ENCODE peak calls at places on chromosomes 4 and X, in six cellular contexts. A, E, T, W, Y and J are unnamed samples.

GRCh38 chr4:176635372-176636261 is 157.1 kb downstream of the VEGFC start:
- DNase-seq in T (peak; percentile 80), Y (peak; percentile 72), W (no peak), A (peak; percentile 86), E (peak; percentile 94), J (peak; percentile 23)

GRCh38 chrX:131843996-131844395 is 179.1 kb upstream of the STK26 start:
- DNase-seq in T (no peak), E (no peak), A (no peak), Y (no peak), W (no peak), J (no peak)

GRCh38 chr4:139454646-139455045 is 725 bp downstream of the RAB33B start:
- DNase-seq in E (peak; percentile 10), W (peak; percentile 31), Y (no peak), A (no peak), T (no peak), J (no peak)

GRCh38 chrX:17005712-17006372 is 59.4 kb downstream of the REPS2 start:
- DNase-seq in A (no peak), E (peak; percentile 56), W (no peak), Y (no peak), T (no peak), J (no peak)

GRCh38 chrX:153966841-153967535 is 4.6 kb downstream of the HCFC1 start:
- DNase-seq in A (no peak), Y (no peak), T (no peak), W (no peak), E (no peak), J (no peak)

GRCh38 chr4:146235654-146236570 is 21.6 kb downstream of the REELD1 start:
- DNase-seq in Y (peak; percentile 4), E (no peak), T (no peak), A (no peak), W (no peak), J (no peak)

GRCh38 chr4:78567502-78568075 is 16.0 kb downstream of the ANXA3 start:
- DNase-seq in A (no peak), E (no peak), T (no peak), Y (no peak), W (no peak), J (no peak)

GRCh38 chr4:169098969-169099685 is 89.1 kb upstream of the CBR4 start:
- DNase-seq in T (no peak), W (no peak), E (no peak), A (peak; percentile 31), Y (no peak), J (no peak)

GRCh38 chr4:146214238-146214637 is at the start of gene REELD1:
- DNase-seq in Y (no peak), T (no peak), W (no peak), E (no peak), A (no peak), J (no peak)

DNA sequence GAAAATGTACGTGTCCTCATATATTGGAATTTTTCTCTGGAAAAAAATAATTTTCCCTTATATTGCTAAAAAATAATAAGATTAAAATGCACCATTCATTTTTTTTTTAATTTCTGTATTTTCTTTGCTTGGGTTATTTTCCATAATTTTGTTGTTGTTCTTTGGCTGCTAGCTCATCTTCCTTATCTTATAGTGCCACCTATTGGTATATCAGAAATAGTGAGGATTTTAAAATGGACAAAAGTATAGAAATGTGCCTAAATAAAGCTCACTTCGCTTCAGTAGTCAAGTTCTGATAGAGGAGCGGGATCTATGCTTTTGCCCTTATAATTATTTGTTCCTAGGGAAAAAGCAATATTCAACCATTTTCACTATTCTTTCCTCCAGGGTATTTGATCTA is 134.8 kb downstream of the NAP1L3 start:
- DNase-seq in Y (no peak), T (no peak), W (no peak), E (no peak), A (no peak), J (no peak)
- TF ChIP-seq CTCF in Y (peak; percentile 32), T (peak; percentile 19), W (peak; percentile 64), E (no peak), A (no peak), J (no peak)

GRCh38 chr4:108766058-108766457 is 3.2 kb upstream of the ETNPPL start:
- DNase-seq in W (no peak), E (no peak), T (no peak), Y (no peak), A (no peak), J (no peak)

GRCh38 chr4:108763981-108764380 is 1.1 kb upstream of the ETNPPL start:
- DNase-seq in T (no peak), Y (no peak), A (no peak), E (no peak), W (no peak), J (no peak)

GRCh38 chr4:108762559-108763225 is at the start of gene ETNPPL:
- DNase-seq in W (no peak), T (no peak), E (peak; percentile 3), Y (no peak), A (peak; percentile 0), J (no peak)

GRCh38 chr4:108758498-108758897 is 4.4 kb downstream of the ETNPPL start:
- DNase-seq in A (no peak), T (no peak), W (no peak), E (no peak), Y (no peak), J (no peak)

DNA sequence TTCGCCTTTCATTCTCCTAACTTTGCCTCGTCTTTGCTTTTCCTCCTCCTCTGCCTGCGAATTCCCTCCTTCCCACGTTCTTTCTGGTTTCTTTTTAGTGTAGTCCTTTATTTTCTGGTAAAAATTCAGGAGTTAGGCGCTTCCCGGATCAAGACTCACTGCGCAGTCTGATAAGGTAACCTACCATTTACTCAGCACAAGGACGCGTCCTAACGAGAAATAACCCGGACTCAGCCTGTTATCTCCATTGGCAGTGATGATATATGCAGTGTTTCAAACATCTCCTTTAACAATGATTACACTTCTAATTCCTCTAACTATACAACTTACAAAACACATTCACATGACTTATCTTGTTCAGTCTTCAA is 357 bp upstream of the ETNPPL start:
- DNase-seq in E (peak; percentile 3), A (no peak), T (no peak), W (no peak), Y (no peak), J (no peak)
- H3K4me3 ChIP-seq in E (peak overlapping the region; percentile 51), A (peak overlapping the region; percentile 40), T (peak overlapping the region; percentile 62), W (no peak overlapping the region), Y (peak overlapping the region; percentile 45), J (peak overlapping the region; percentile 54)

DNA sequence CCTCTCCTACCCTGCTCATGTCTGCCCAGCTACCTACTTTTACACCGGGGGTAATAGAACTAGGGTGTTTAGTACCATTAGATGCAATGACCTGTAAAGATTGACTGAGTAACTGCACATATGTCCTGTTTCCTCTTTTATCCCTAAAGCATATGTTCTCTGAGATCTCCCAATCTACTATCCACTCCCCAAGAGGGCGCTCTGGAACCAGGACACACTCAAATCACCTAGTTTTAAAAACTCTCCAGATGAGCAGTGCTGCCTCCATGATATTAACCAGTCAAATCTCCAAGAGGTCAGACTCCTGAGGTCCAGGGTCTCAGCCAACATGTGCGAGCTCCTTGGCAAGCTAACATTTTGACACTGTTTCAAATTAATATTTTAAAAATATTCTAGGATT is 87.0 kb upstream of the TSPAN5 start:
- DNase-seq in E (peak; percentile 63), Y (no peak), W (peak; percentile 10), T (peak; percentile 57), A (peak; percentile 25), J (no peak)
- TF ChIP-seq CTCF in E (peak; percentile 55), Y (peak; percentile 48), W (peak; percentile 56), T (peak; percentile 52), A (peak; percentile 32), J (no peak)

GRCh38 chrX:24566233-24566632 is 80.9 kb downstream of the PCYT1B start:
- DNase-seq in A (no peak), T (no peak), W (no peak), E (no peak), Y (no peak), J (no peak)
- H3K4me3 ChIP-seq in A (no peak overlapping the region), T (no peak overlapping the region), W (no peak overlapping the region), E (no peak overlapping the region), Y (no peak overlapping the region), J (no peak overlapping the region)

GRCh38 chrX:110665636-110666035 is 130.0 kb downstream of the CHRDL1 start:
- DNase-seq in E (peak; percentile 11), Y (peak; percentile 3), W (peak; percentile 0), T (peak; percentile 44), A (peak; percentile 1), J (no peak)
- TF ChIP-seq CTCF in E (peak; percentile 51), Y (peak; percentile 79), W (peak; percentile 72), T (peak; percentile 79), A (peak; percentile 41), J (peak; percentile 70)

GRCh38 chr4:37667197-37668100 is 18.7 kb downstream of the RELL1 start:
- DNase-seq in A (peak; percentile 27), W (no peak), T (peak; percentile 51), E (no peak), Y (no peak), J (no peak)
- H3K4me3 ChIP-seq in A (no peak overlapping the region), W (no peak overlapping the region), T (no peak overlapping the region), E (no peak overlapping the region), Y (no peak overlapping the region), J (no peak overlapping the region)

DNA sequence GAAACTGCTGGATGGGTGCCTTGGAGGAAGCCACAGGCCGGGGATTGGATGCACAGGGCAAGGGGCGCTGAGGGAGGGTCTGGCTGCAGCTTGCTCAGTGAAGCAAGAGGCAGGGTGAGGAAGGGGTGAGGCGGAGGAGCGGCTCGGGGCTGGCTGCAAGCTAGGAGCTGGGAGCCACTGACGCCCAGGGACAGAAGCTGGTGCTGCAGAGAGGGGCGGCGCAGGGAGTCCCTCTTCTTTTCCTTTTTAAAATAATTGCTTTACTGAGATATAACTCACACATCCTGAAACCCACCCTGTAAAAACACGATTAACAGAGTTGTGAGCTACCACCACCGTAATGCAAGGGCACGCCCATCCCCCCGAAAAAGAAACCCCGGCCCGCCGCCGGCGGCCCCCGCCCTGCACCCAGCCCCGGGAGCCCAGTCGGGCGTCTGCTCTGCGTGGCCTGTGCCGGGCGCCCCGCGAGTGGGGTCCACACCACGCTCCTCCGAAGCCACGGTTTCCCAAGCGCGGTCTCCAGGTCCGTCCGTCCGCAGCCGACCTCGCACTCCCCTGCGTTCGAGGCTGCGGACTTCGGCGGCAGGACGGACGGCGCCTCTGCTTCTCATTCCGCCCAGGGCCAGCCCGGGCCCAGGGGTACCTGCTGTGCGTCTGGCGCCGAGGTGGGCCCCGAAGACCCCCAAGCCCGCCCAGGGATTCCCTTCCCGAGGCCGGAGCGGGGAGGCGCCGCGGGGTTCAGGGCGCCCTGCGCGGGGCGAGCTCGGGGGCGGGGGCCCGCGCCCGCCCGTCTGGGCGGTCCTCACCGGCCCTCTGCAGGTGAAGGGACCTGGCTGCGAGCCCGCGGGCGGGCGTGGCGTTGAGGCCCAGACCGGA is 865 bp upstream of the UVSSA start:
- DNase-seq in T (peak; percentile 29), Y (no peak), A (peak; percentile 39), W (peak; percentile 71), E (peak; percentile 57), J (no peak)
- TF ChIP-seq CTCF in T (no peak), Y (peak; percentile 24), A (peak; percentile 18), W (peak; percentile 51), E (peak; percentile 43), J (no peak)